ENCODE peak calls at places on chromosomes 1 and 21, in seven cellular contexts. G is CD4-positive, alpha-beta memory T cell; N is CD8-positive, alpha-beta memory T cell; W is IMR-90; V is CD8-positive, alpha-beta T cell; Y is CD4-positive, CD25-positive, alpha-beta regulatory T cell; T is uterus. U is an unnamed sample.

GRCh38 chr1:64983110-64983509 is 16.8 kb upstream of the JAK1 start:
- DNase-seq in G (no peak), N (no peak), V (no peak), T (no peak), Y (no peak), W (peak; percentile 71), U (no peak)

GRCh38 chr1:115430717-115431116 is 92.7 kb upstream of the NGF start:
- DNase-seq in V (no peak), W (peak; percentile 96), N (no peak), G (no peak), Y (no peak), T (peak; percentile 29), U (no peak)

GRCh38 chr1:89607888-89608626 is 24.9 kb upstream of the LRRC8C start:
- DNase-seq in V (peak; percentile 53), W (peak; percentile 31), G (peak; percentile 96), T (peak; percentile 36), Y (peak; percentile 92), N (peak; percentile 82), U (peak; percentile 77)

GRCh38 chr1:33433509-33434362 is 2.8 kb upstream of the PHC2 start:
- DNase-seq in T (peak; percentile 97), Y (no peak), N (no peak), W (peak; percentile 99), G (no peak), V (no peak), U (no peak)

GRCh38 chr1:46768445-46768844 is 30.4 kb upstream of the CYP4B1 start:
- DNase-seq in N (no peak), G (no peak), Y (no peak), V (no peak), W (no peak), T (no peak), U (no peak)

GRCh38 chr1:26838474-26839338 is 12.2 kb downstream of the ZDHHC18 start:
- DNase-seq in N (no peak), W (no peak), G (peak; percentile 92), Y (peak; percentile 49), T (no peak), V (no peak), U (peak; percentile 71)

GRCh38 chr1:238281418-238281817 is 390.7 kb upstream of the ZP4 start:
- DNase-seq in W (no peak), G (no peak), N (no peak), V (no peak), Y (no peak), T (no peak), U (no peak)

GRCh38 chr21:42556476-42556875 is 42.8 kb downstream of the SLC37A1 start:
- DNase-seq in Y (no peak), W (no peak), V (no peak), T (peak; percentile 3), G (no peak), N (no peak), U (no peak)

GRCh38 chr1:212060632-212061472 is 25.3 kb downstream of the DTL start:
- DNase-seq in N (no peak), G (no peak), Y (no peak), W (no peak), T (no peak), V (no peak), U (no peak)
- H3K27ac ChIP-seq in N (no peak overlapping the region), G (no peak overlapping the region), Y (no peak overlapping the region), W (no peak overlapping the region), T (no peak overlapping the region), V (no peak overlapping the region), U (no peak overlapping the region)

DNA sequence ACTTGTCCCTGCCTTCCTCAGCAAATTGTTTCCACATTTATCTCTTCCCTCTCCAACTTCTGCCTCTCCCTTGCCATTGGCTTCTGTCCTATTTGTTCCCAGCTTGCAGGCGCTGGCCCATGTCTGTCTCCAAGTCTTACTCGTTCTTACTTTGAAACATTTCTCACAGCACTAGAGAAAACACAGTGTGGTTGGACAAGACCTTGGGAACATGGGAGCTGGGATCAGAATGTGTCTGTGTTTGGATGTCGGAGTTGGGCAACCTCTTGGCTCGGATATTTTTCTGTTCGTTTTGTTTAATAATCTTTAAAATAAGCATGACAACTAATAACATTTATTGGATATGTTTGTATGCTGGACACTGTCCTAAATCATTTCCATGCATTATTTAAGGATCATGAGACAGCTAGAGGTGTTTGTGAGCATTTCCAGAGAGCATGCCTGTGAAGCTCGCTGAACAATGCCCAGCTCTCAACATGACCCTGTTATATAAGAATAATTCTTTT is 5.9 kb upstream of the BRWD1 start:
- DNase-seq in Y (no peak), W (peak; percentile 48), G (no peak), T (no peak), V (no peak), N (no peak), U (no peak)
- H3K27ac ChIP-seq in Y (no peak overlapping the region), W (peak overlapping the region; percentile 74), G (no peak overlapping the region), T (no peak overlapping the region), V (no peak overlapping the region), N (no peak overlapping the region), U (no peak overlapping the region)

DNA sequence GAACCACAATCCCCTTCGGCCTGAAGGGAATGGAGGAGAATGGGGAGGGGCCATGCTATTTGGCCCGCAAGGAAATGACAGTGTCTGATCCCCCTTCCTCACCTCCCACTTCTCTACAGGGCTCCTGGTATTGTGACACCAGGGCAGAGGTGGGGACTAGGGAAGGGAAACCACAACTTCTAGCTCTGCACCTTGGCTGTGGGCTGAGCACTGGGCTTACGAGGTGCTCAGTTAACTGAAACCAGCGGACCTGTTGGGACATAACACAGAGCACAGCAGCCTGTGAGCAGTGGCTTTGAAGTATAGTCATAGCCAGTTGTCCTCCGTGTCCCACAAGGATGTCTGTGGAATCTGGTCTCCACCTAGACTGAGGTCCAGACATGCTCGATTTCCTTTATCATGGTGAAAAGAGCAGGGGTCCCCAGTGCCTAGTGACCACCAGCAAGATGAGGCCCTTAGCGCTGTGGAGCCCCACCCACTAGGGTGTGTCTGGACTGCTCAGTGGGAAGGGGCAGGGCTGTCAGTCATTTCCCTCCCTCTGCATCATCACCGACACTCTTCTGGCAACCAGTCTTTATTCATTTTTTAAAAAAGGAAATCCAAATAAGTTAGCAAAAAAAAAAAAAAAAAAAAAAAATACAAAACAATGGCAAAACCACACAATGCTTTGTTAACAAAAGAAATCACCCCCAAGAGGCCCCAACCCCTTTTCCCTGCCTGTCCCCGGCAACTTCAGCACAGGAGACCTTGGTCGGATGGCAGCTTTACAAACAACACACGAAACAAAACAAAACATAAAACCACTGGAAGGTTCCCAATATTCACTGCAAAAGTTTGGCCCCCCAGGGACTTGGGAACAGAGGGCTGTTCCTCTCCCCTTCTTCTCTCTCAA is 3.0 kb downstream of the MYOG start:
- DNase-seq in Y (no peak), G (no peak), N (no peak), W (no peak), V (no peak), T (no peak), U (no peak)
- H3K27ac ChIP-seq in Y (no peak overlapping the region), G (no peak overlapping the region), N (no peak overlapping the region), W (no peak overlapping the region), V (no peak overlapping the region), T (no peak overlapping the region), U (no peak overlapping the region)

GRCh38 chr1:206685749-206686485 is 1.2 kb downstream of the MAPKAPK2 start:
- DNase-seq in N (peak; percentile 47), Y (peak; percentile 65), W (peak; percentile 80), G (peak; percentile 88), V (no peak), T (peak; percentile 68), U (peak; percentile 43)
- H3K27ac ChIP-seq in N (peak overlapping the region; percentile 85), Y (peak overlapping the region; percentile 83), W (peak overlapping the region; percentile 99), G (peak overlapping the region; percentile 90), V (peak overlapping the region; percentile 76), T (peak overlapping the region; percentile 99), U (peak overlapping the region; percentile 85)

GRCh38 chr1:207873055-207873890 is 37.7 kb downstream of the CD34 start:
- DNase-seq in Y (peak; percentile 55), G (peak; percentile 68), V (no peak), W (no peak), N (peak; percentile 29), T (no peak), U (no peak)
- H3K27ac ChIP-seq in Y (peak overlapping the region; percentile 34), G (peak overlapping the region; percentile 38), V (peak overlapping the region; percentile 4), W (no peak overlapping the region), N (no peak overlapping the region), T (peak overlapping the region; percentile 5), U (peak overlapping the region; percentile 58)

DNA sequence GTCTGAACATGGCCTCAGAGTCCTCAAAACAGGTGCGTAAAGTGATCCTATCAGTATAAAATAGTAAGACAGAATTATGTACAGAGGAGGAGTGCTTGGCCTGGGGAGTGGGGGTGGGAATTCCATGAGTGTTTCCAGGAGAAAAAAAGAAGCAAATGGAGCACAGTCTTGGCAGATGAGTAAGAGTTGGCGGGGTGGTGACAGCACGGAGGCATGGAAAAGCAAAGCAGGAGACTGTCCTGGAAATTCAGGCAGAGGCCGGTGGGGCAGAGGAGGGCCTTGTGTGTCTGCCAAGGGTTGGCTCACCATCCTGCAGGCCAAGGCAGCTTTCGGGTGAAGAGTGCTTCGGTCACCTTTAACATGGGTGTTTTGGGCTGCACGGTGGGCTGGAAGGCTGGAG is 63.4 kb downstream of the OPTC start:
- DNase-seq in N (no peak), W (peak; percentile 83), V (no peak), Y (no peak), G (no peak), T (peak; percentile 75), U (no peak)
- H3K27ac ChIP-seq in N (no peak overlapping the region), W (peak overlapping the region; percentile 92), V (no peak overlapping the region), Y (no peak overlapping the region), G (no peak overlapping the region), T (peak overlapping the region; percentile 94), U (no peak overlapping the region)

U was measured in effector memory CD4-positive, alpha-beta T cell.